ENCODE peak calls at places on chromosomes 6 and 20, in nine cellular contexts. T is mammary epithelial cell; Z is activated T-cell treated with anti-CD3 and anti-CD28 coated beads, Interleukin-2, amount 50 U/mL, for 4 hours; B is AG10803; S is epithelial cell of prostate; O is brain microvascular endothelial cell; G is glutamatergic neuron; I is amniotic epithelial cell; C is astrocyte of the hippocampus. M is an unnamed sample.

GRCh38 chr6:43608310-43608763 is 20.7 kb downstream of the GTPBP2 start:
- DNase-seq in B (peak), G (peak), C (peak), S (peak), I (peak), Z (peak), O (peak), T (peak), M (peak)

GRCh38 chr20:63640086-63640485 is 13.1 kb downstream of the STMN3 start:
- DNase-seq in O (no peak), Z (no peak), C (no peak), I (no peak), T (no peak), G (no peak), B (no peak), S (no peak), M (no peak)

GRCh38 chr6:117992856-117993255 is 85.8 kb downstream of the SLC35F1 start:
- DNase-seq in Z (no peak), O (no peak), C (peak), S (no peak), B (no peak), T (no peak), G (peak), I (no peak), M (no peak)

GRCh38 chr6:36616888-36617521 is 22.8 kb downstream of the SRSF3 start:
- DNase-seq in G (no peak), O (no peak), I (peak), T (peak), C (peak), B (peak), Z (no peak), S (peak), M (no peak)

GRCh38 chr6:3918474-3918873 is 69.3 kb downstream of the FAM50B start:
- DNase-seq in S (no peak), O (no peak), Z (no peak), B (no peak), G (no peak), T (no peak), I (no peak), C (no peak), M (no peak)

GRCh38 chr20:47821481-47822100 is 36.3 kb upstream of the SULF2 start:
- DNase-seq in S (peak), G (no peak), Z (no peak), O (no peak), B (peak), C (peak), I (no peak), T (peak), M (no peak)

GRCh38 chr20:48025061-48025515 is 239.8 kb upstream of the SULF2 start:
- DNase-seq in I (peak), G (peak), S (no peak), C (peak), T (peak), B (peak), O (peak), Z (no peak), M (peak)

GRCh38 chr20:48194578-48194977 is 409.3 kb upstream of the SULF2 start:
- DNase-seq in T (no peak), I (no peak), B (no peak), O (no peak), C (peak), G (no peak), Z (no peak), S (no peak), M (no peak)

GRCh38 chr20:36624068-36624813 is 18.7 kb downstream of the RAB5IF start:
- DNase-seq in I (no peak), G (no peak), C (peak), O (no peak), B (no peak), T (no peak), Z (no peak), S (no peak), M (peak)

GRCh38 chr6:25027221-25027916 is 91.6 kb upstream of the RIPOR2 start:
- DNase-seq in G (no peak), B (no peak), S (no peak), T (no peak), Z (peak), C (no peak), I (no peak), O (no peak), M (peak)

GRCh38 chr20:63364801-63365585 is 3.8 kb upstream of the CHRNA4 start:
- DNase-seq in C (no peak), G (no peak), S (no peak), I (no peak), T (no peak), O (no peak), Z (no peak), B (no peak), M (no peak)

GRCh38 chr6:3687847-3688246 is 63.7 kb downstream of the PXDC1 start:
- DNase-seq in O (no peak), B (no peak), C (no peak), G (no peak), S (no peak), T (no peak), Z (no peak), I (no peak), M (no peak)

GRCh38 chr20:1033751-1034419 is 31.8 kb upstream of the RSPO4 start:
- DNase-seq in G (no peak), T (no peak), C (no peak), S (no peak), I (no peak), O (no peak), B (no peak), Z (no peak), M (no peak)

GRCh38 chr6:127938701-127939100 is 37.8 kb upstream of the THEMIS start:
- DNase-seq in T (peak), Z (no peak), O (peak), S (no peak), B (peak), G (no peak), I (peak), C (peak), M (no peak)

GRCh38 chr20:38313676-38314075 is 9.7 kb downstream of the BPI start:
- DNase-seq in Z (no peak), C (no peak), O (no peak), T (no peak), I (no peak), G (no peak), S (no peak), B (no peak), M (no peak)

GRCh38 chr6:98657764-98658163 is 176.6 kb upstream of the POU3F2 start:
- DNase-seq in G (no peak), B (peak), I (peak), T (peak), Z (no peak), S (no peak), O (peak), C (peak), M (no peak)

GRCh38 chr6:21691685-21692346 is 98.3 kb downstream of the SOX4 start:
- DNase-seq in G (no peak), I (no peak), S (no peak), O (no peak), C (no peak), T (no peak), B (no peak), Z (no peak), M (no peak)

GRCh38 chr6:107308676-107309075 is 150.7 kb downstream of the PDSS2 start:
- DNase-seq in B (no peak), Z (no peak), C (no peak), I (no peak), S (no peak), T (no peak), O (no peak), G (peak), M (no peak)

GRCh38 chr20:44087857-44088120 is 99.2 kb downstream of the JPH2 start:
- DNase-seq in Z (no peak), T (no peak), B (no peak), G (no peak), C (no peak), S (no peak), O (no peak), I (no peak), M (no peak)

GRCh38 chr20:2820896-2821869 is 5.0 kb downstream of the TMEM239 start:
- DNase-seq in C (no peak), Z (no peak), S (no peak), G (no peak), O (no peak), T (no peak), B (no peak), I (no peak), M (no peak)

GRCh38 chr6:86913795-86914194 is 23.5 kb upstream of the HTR1E start:
- DNase-seq in Z (no peak), S (no peak), T (peak), O (no peak), B (no peak), G (no peak), I (no peak), C (no peak), M (no peak)

GRCh38 chr6:137754366-137754765 is 112.7 kb upstream of the TNFAIP3 start:
- DNase-seq in Z (no peak), G (no peak), S (no peak), C (no peak), O (no peak), I (no peak), B (no peak), T (no peak), M (no peak)

GRCh38 chr6:111759836-111760785 is 113.1 kb downstream of the FYN start:
- DNase-seq in G (no peak), C (peak), O (peak), S (no peak), I (peak), Z (no peak), B (peak), T (no peak), M (no peak)

GRCh38 chr6:23394699-23395098 is 731.3 kb upstream of the NRSN1 start:
- DNase-seq in T (no peak), I (peak), S (no peak), B (no peak), C (no peak), Z (no peak), G (no peak), O (no peak), M (no peak)

GRCh38 chr6:159184559-159184958 is 15.4 kb downstream of the FNDC1 start:
- DNase-seq in C (peak), S (no peak), T (peak), G (no peak), B (peak), O (no peak), I (no peak), Z (no peak), M (no peak)

GRCh38 chr6:35727206-35727934 is 9.5 kb upstream of the ARMC12 start:
- DNase-seq in T (peak), S (no peak), G (peak), Z (no peak), B (peak), O (peak), I (peak), C (peak), M (peak)

GRCh38 chr6:23775127-23775526 is 350.9 kb upstream of the NRSN1 start:
- DNase-seq in T (no peak), C (no peak), Z (no peak), O (peak), I (no peak), B (no peak), S (no peak), G (no peak), M (no peak)

GRCh38 chr20:4901031-4901818 is 100.1 kb downstream of the SLC23A2 start:
- DNase-seq in G (no peak), S (no peak), I (no peak), T (no peak), O (no peak), C (no peak), B (no peak), Z (no peak), M (no peak)